ENCODE peak calls at places on chromosome 9, in seven cellular contexts. F is HepG2, A is endothelial cell of umbilical vein, V is H1, D is HCT116, T is GM12878, P is K562. J is an unnamed sample.

GRCh38 chr9:127520941-127521918 is 69.9 kb downstream of the LRSAM1 start:
- DNase-seq in F (no peak), A (peak; percentile 90), V (no peak), D (no peak), T (no peak), P (no peak), J (no peak)

GRCh38 chr9:16262467-16263261 is 607.8 kb downstream of the BNC2 start:
- DNase-seq in F (no peak), A (peak; percentile 6), V (no peak), D (no peak), T (no peak), P (no peak), J (no peak)

GRCh38 chr9:8287970-8288369 is 488.4 kb upstream of the DMAC1 start:
- DNase-seq in F (no peak), A (no peak), V (no peak), D (no peak), T (no peak), P (no peak), J (no peak)

GRCh38 chr9:107067715-107068416 is 204.9 kb downstream of the ZNF462 start:
- DNase-seq in F (no peak), A (no peak), V (no peak), D (no peak), T (no peak), P (no peak), J (no peak)

GRCh38 chr9:89096807-89097206 is 81.8 kb downstream of the SHC3 start:
- DNase-seq in F (no peak), A (no peak), V (no peak), D (no peak), T (no peak), P (no peak), J (no peak)

GRCh38 chr9:81819859-81820546 is 108.2 kb upstream of the SPATA31D4 start:
- DNase-seq in F (no peak), A (no peak), V (no peak), D (no peak), T (no peak), P (no peak), J (no peak)

GRCh38 chr9:31542384-31543055 is 841.9 kb upstream of the ACO1 start:
- DNase-seq in F (peak; percentile 12), A (peak; percentile 29), V (no peak), D (no peak), T (peak; percentile 26), P (no peak), J (no peak)

GRCh38 chr9:37002413-37003217 is 31.5 kb downstream of the PAX5 start:
- DNase-seq in F (no peak), A (no peak), V (no peak), D (no peak), T (no peak), P (no peak), J (no peak)

GRCh38 chr9:138023394-138024124 is 146.0 kb downstream of the CACNA1B start:
- DNase-seq in F (no peak), A (no peak), V (no peak), D (no peak), T (no peak), P (no peak), J (no peak)
- TF ChIP-seq EZH2 in F (peak; percentile 45), A (peak; percentile 53), V (no peak), D (no peak), T (no peak), P (no peak), J (no peak)

GRCh38 chr9:14314424-14314928 is 535 bp upstream of the NFIB start:
- DNase-seq in F (peak; percentile 57), A (peak; percentile 87), V (no peak), D (peak; percentile 19), T (no peak), P (peak; percentile 36), J (peak; percentile 87)
- TF ChIP-seq POLR2AphosphoS5 in F (no peak), A (peak; percentile 28), V (no peak), D (no peak), T (no peak), P (no peak), J (peak; percentile 66)

GRCh38 chr9:5787220-5787619 is 45.7 kb downstream of the ERMP1 start:
- DNase-seq in F (no peak), A (no peak), V (no peak), D (no peak), T (no peak), P (no peak), J (no peak)

GRCh38 chr9:5787759-5788329 is 45.1 kb downstream of the ERMP1 start:
- DNase-seq in F (no peak), A (no peak), V (no peak), D (no peak), T (no peak), P (no peak), J (no peak)

GRCh38 chr9:5786370-5787127 is 46.4 kb downstream of the ERMP1 start:
- DNase-seq in F (no peak), A (peak; percentile 74), V (no peak), D (no peak), T (no peak), P (no peak), J (no peak)

GRCh38 chr9:5784526-5785315 is 48.2 kb downstream of the ERMP1 start:
- DNase-seq in F (no peak), A (no peak), V (no peak), D (no peak), T (no peak), P (no peak), J (no peak)

GRCh38 chr9:5783982-5784381 is 48.9 kb downstream of the ERMP1 start:
- DNase-seq in F (peak; percentile 41), A (no peak), V (no peak), D (no peak), T (no peak), P (no peak), J (no peak)
- H3K9me3 ChIP-seq in F (peaks cover 4% of the 10 kb centered on the region), A (no peaks in the 10 kb centered on the region), V (peaks cover 20% of the 10 kb centered on the region), D (peaks cover 2% of the 10 kb centered on the region), T (peaks cover 11% of the 10 kb centered on the region), P (peaks cover 8% of the 10 kb centered on the region), J (peaks cover 1% of the 10 kb centered on the region)

GRCh38 chr9:982660-983240 is 6.3 kb downstream of the DMRT3 start:
- DNase-seq in F (no peak), A (no peak), V (no peak), D (no peak), T (no peak), P (no peak), J (no peak)
- TF ChIP-seq EZH2 in F (no peak), A (no peak), V (no peak), D (no peak), T (no peak), P (no peak), J (no peak)

GRCh38 chr9:93065321-93065720 is 6.8 kb downstream of the SUSD3 start:
- DNase-seq in F (no peak), A (no peak), V (no peak), D (no peak), T (no peak), P (no peak), J (no peak)

GRCh38 chr9:93061791-93062299 is 3.3 kb downstream of the SUSD3 start:
- DNase-seq in F (peak; percentile 92), A (no peak), V (no peak), D (no peak), T (peak; percentile 45), P (no peak), J (no peak)

GRCh38 chr9:93062364-93062763 is 3.9 kb downstream of the SUSD3 start:
- DNase-seq in F (no peak), A (no peak), V (no peak), D (no peak), T (no peak), P (peak; percentile 29), J (no peak)

GRCh38 chr9:93066978-93067603 is 8.6 kb downstream of the SUSD3 start:
- DNase-seq in F (no peak), A (no peak), V (no peak), D (no peak), T (no peak), P (no peak), J (no peak)

GRCh38 chr9:93064392-93065124 is 6.1 kb downstream of the SUSD3 start:
- DNase-seq in F (no peak), A (no peak), V (no peak), D (no peak), T (peak; percentile 94), P (peak; percentile 44), J (no peak)
- TF ChIP-seq POLR2AphosphoS5 in F (no peak), A (no peak), V (no peak), D (no peak), T (peak; percentile 91), P (no peak), J (no peak)

GRCh38 chr9:101860920-101861319 is 122.5 kb upstream of the GRIN3A start:
- DNase-seq in F (no peak), A (no peak), V (no peak), D (no peak), T (no peak), P (no peak), J (no peak)
- H3K9me3 ChIP-seq in F (no peaks in the 10 kb centered on the region), A (peaks cover 7% of the 10 kb centered on the region), V (no peaks in the 10 kb centered on the region), D (no peaks in the 10 kb centered on the region), T (no peaks in the 10 kb centered on the region), P (no peaks in the 10 kb centered on the region), J (no peaks in the 10 kb centered on the region)

GRCh38 chr9:34627716-34628655 is 880 bp downstream of the ARID3C start:
- DNase-seq in F (no peak), A (no peak), V (no peak), D (no peak), T (no peak), P (no peak), J (no peak)
- TF ChIP-seq EZH2 in F (peak; percentile 53), A (no peak), V (no peak), D (no peak), T (peak; percentile 19), P (no peak), J (peak; percentile 81)